ENCODE peak calls at places on chromosomes 12 and 14, in six cellular contexts. C is A549, F is left ventricle myocardium inferior, D is AG04450, Y is HCT116, M is pancreas. U is an unnamed sample.

GRCh38 chr12:100553851-100554404 is 19.6 kb upstream of the GAS2L3 start:
- DNase-seq in C (no peak), F (no peak), D (no peak), Y (no peak), M (no peak), U (no peak)

GRCh38 chr14:99273025-99273723 is 1.2 kb upstream of the BCL11B start:
- DNase-seq in C (peak; percentile 54), F (no peak), D (no peak), Y (no peak), M (no peak), U (no peak)

GRCh38 chr12:104825408-104825807 is 132.7 kb downstream of the SLC41A2 start:
- DNase-seq in C (no peak), F (no peak), D (no peak), Y (no peak), M (no peak), U (no peak)

GRCh38 chr14:35341454-35342159 is 49.4 kb downstream of the PSMA6 start:
- DNase-seq in C (peak; percentile 87), F (peak; percentile 95), D (peak; percentile 51), Y (peak; percentile 45), M (peak; percentile 99), U (no peak)

GRCh38 chr12:58593557-58594304 is 326.6 kb downstream of the LRIG3 start:
- DNase-seq in C (no peak), F (no peak), D (no peak), Y (peak; percentile 6), M (no peak), U (no peak)

GRCh38 chr14:59159169-59159568 is 29.3 kb upstream of the DAAM1 start:
- DNase-seq in C (no peak), F (no peak), D (peak; percentile 7), Y (no peak), M (no peak), U (no peak)

GRCh38 chr14:51869426-51870113 is 9.2 kb downstream of the GNG2 start:
- DNase-seq in C (no peak), F (no peak), D (no peak), Y (no peak), M (no peak), U (no peak)

GRCh38 chr14:86035882-86036281 is 505.9 kb downstream of the FLRT2 start:
- DNase-seq in C (no peak), F (no peak), D (no peak), Y (no peak), M (no peak), U (no peak)

GRCh38 chr12:48489012-48489411 is 6.7 kb downstream of the C12orf54 start:
- DNase-seq in C (no peak), F (no peak), D (peak; percentile 3), Y (no peak), M (no peak), U (no peak)

GRCh38 chr14:49971156-49972141 is 78.6 kb downstream of the ARF6 start:
- DNase-seq in C (no peak), F (no peak), D (no peak), Y (no peak), M (no peak), U (no peak)

GRCh38 chr12:22860926-22861325 is 236.0 kb downstream of the ETNK1 start:
- DNase-seq in C (no peak), F (no peak), D (no peak), Y (no peak), M (no peak), U (no peak)

GRCh38 chr12:107581616-107582015 is 104.0 kb upstream of the PWP1 start:
- DNase-seq in C (no peak), F (no peak), D (no peak), Y (no peak), M (no peak), U (no peak)
- H3K4me3 ChIP-seq in C (no peak overlapping the region), F (peak overlapping the region; percentile 54), D (peak overlapping the region; percentile 38), Y (no peak overlapping the region), M (no peak overlapping the region), U (peak overlapping the region; percentile 27)

GRCh38 chr12:96263449-96263902 is 69.3 kb downstream of the ELK3 start:
- DNase-seq in C (no peak), F (no peak), D (no peak), Y (no peak), M (no peak), U (no peak)
- TF ChIP-seq CTCF in C (no peak), F (no peak), D (no peak), Y (no peak), M (no peak), U (no peak)

GRCh38 chr12:21499765-21500164 is 1.7 kb downstream of the RECQL start:
- DNase-seq in C (no peak), F (no peak), D (no peak), Y (no peak), M (no peak), U (no peak)
- H3K4me3 ChIP-seq in C (no peak overlapping the region), F (peak overlapping the region; percentile 94), D (peak overlapping the region; percentile 80), Y (no peak overlapping the region), M (no peak overlapping the region), U (peak overlapping the region; percentile 98)

DNA sequence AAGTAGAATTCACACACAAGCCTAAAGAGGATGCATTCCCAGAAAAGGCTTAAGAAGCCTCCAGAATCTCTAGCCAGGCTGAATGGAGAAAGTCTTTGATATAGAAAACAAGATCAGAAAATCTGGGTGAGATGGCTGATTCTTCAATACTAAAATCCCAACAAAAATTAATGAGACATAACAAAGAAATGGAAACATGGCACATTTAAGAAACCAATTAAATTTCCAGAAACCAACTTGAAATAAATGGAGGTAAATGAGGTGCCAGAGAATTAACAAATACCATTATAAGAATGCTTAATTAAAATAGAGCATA is 51.9 kb downstream of the CPSF6 start:
- DNase-seq in C (no peak), F (no peak), D (no peak), Y (no peak), M (no peak), U (no peak)
- TF ChIP-seq CTCF in C (peak; percentile 13), F (peak; percentile 7), D (no peak), Y (no peak), M (no peak), U (no peak)

DNA sequence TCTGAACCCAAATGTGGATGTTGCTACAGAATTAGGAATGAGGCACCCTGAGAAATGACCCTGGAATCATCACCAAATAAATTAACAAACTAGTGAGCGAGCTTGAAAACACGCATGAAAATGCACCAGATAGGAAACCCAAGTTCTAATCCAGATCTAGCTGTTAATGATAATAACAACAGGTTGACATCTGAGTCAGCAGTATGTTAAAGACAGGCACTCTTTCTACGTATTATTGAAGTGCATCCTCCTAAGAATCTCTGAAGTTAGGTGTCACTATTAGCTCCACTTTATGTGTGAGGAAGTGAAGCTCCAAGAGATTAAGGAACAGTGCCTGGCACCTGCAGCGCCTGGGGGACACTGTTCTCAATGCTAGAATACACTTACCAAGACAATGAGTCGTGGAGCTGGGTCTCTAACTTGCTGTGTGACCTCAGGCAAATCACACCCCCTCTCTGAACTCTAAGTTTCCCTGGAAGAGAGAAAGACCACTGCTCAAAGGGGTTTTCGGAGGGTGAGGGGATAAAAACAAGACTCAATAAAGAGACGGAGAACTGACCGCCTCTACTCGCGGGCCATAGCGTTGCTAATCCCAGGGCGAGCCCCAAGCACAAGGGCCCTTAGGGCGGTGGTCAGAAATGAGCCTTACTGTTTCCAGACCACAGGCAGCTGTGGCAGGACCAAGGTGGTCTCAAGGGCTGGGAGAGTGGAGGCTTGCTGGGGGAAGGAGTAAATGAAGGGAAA is 2.1 kb downstream of the SLC6A12 start:
- DNase-seq in C (no peak), F (no peak), D (no peak), Y (no peak), M (peak; percentile 24), U (no peak)
- H3K4me3 ChIP-seq in C (no peak overlapping the region), F (no peak overlapping the region), D (no peak overlapping the region), Y (no peak overlapping the region), M (no peak overlapping the region), U (no peak overlapping the region)

GRCh38 chr12:81610955-81611889 is 147.9 kb downstream of the PPFIA2 start:
- DNase-seq in C (peak; percentile 3), F (no peak), D (no peak), Y (no peak), M (peak; percentile 29), U (no peak)
- TF ChIP-seq CTCF in C (peak; percentile 5), F (peak; percentile 53), D (peak; percentile 26), Y (peak; percentile 42), M (no peak), U (peak; percentile 60)

GRCh38 chr12:49944718-49945117 is 5.8 kb upstream of the AQP2 start:
- DNase-seq in C (no peak), F (no peak), D (no peak), Y (no peak), M (no peak), U (no peak)
- H3K4me3 ChIP-seq in C (no peak overlapping the region), F (no peak overlapping the region), D (no peak overlapping the region), Y (no peak overlapping the region), M (no peak overlapping the region), U (no peak overlapping the region)

GRCh38 chr12:67669925-67670631 is 21.5 kb downstream of the DYRK2 start:
- DNase-seq in C (no peak), F (no peak), D (no peak), Y (no peak), M (no peak), U (no peak)

GRCh38 chr12:67669217-67669924 is 20.8 kb downstream of the DYRK2 start:
- DNase-seq in C (no peak), F (no peak), D (no peak), Y (no peak), M (no peak), U (no peak)

GRCh38 chr12:67667276-67668073 is 18.9 kb downstream of the DYRK2 start:
- DNase-seq in C (no peak), F (peak; percentile 82), D (no peak), Y (no peak), M (no peak), U (no peak)

GRCh38 chr12:67665679-67666078 is 17.1 kb downstream of the DYRK2 start:
- DNase-seq in C (no peak), F (no peak), D (no peak), Y (no peak), M (no peak), U (no peak)

DNA sequence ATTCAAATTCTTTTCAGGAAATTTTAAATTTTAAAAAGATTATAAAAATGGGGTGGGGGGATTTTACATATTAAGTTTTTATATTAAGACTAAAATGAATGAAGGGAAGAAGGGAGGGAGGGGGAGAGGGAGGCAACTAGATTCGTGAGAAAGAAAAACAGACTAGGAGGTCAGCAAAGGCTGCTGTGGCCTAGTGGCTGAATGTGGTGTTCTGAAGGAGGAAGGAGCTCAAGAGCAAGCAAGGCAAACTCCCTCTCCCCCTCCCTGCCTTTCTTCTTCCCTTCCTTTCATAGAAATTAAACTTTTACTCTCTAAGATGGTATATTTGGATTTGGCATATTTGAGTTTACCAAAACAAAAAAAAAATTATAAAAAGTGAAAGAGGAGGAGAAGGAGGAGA is 18.1 kb downstream of the DYRK2 start:
- DNase-seq in C (no peak), F (no peak), D (no peak), Y (no peak), M (no peak), U (no peak)
- TF ChIP-seq CTCF in C (no peak), F (no peak), D (no peak), Y (no peak), M (no peak), U (no peak)

GRCh38 chr14:65303902-65304222 is 108.7 kb upstream of the FUT8 start:
- DNase-seq in C (no peak), F (no peak), D (no peak), Y (no peak), M (no peak), U (no peak)

GRCh38 chr14:65303185-65303901 is 109.2 kb upstream of the FUT8 start:
- DNase-seq in C (no peak), F (no peak), D (no peak), Y (no peak), M (no peak), U (no peak)

GRCh38 chr14:65302571-65303184 is 109.9 kb upstream of the FUT8 start:
- DNase-seq in C (no peak), F (no peak), D (no peak), Y (no peak), M (no peak), U (no peak)

GRCh38 chr14:65299837-65300236 is 112.7 kb upstream of the FUT8 start:
- DNase-seq in C (no peak), F (no peak), D (no peak), Y (no peak), M (no peak), U (no peak)

GRCh38 chr14:65301862-65302539 is 110.5 kb upstream of the FUT8 start:
- DNase-seq in C (no peak), F (no peak), D (no peak), Y (no peak), M (no peak), U (no peak)
- H3K4me3 ChIP-seq in C (no peak overlapping the region), F (no peak overlapping the region), D (no peak overlapping the region), Y (no peak overlapping the region), M (peak overlapping the region; percentile 2), U (no peak overlapping the region)

U was measured in epithelial cell of proximal tubule.